ENCODE peak calls at places on chromosomes 4 and X, in five cellular contexts. U is HepG2, O is K562, X is GM12878, P is H1. W is an unnamed sample.

GRCh38 chrX:25144043-25144940 is 128.5 kb upstream of the ARX start:
- DNase-seq in P (no peak), U (peak), O (peak), X (no peak), W (peak)

GRCh38 chr4:98601719-98602118 is 56.7 kb downstream of the TSPAN5 start:
- DNase-seq in O (no peak), U (no peak), P (no peak), X (no peak), W (no peak)

GRCh38 chr4:1166509-1167243 is 5.7 kb downstream of the SPON2 start:
- DNase-seq in U (no peak), X (no peak), O (no peak), P (no peak), W (no peak)

GRCh38 chr4:105989411-105990242 is 94.4 kb downstream of the NPNT start:
- DNase-seq in U (no peak), O (no peak), P (no peak), X (no peak), W (no peak)

GRCh38 chr4:34731045-34731444 is 1513.3 kb downstream of the ARAP2 start:
- DNase-seq in X (no peak), O (no peak), U (no peak), P (no peak), W (no peak)

GRCh38 chr4:184807797-184808718 is 17.7 kb downstream of the ACSL1 start:
- DNase-seq in U (peak), P (peak), X (no peak), O (no peak), W (peak)

GRCh38 chr4:54683616-54684346 is 26.0 kb downstream of the KIT start:
- DNase-seq in O (no peak), U (peak), X (no peak), P (no peak), W (peak)

GRCh38 chrX:34586507-34586906 is 70.6 kb downstream of the TMEM47 start:
- DNase-seq in P (no peak), U (no peak), O (no peak), X (no peak), W (no peak)

GRCh38 chr4:69749771-69750170 is 10.6 kb downstream of the SULT1B1 start:
- DNase-seq in U (no peak), X (no peak), P (no peak), O (no peak), W (no peak)

GRCh38 chr4:101528526-101528925 is 181.2 kb upstream of the PPP3CA start:
- DNase-seq in U (peak), X (no peak), O (no peak), P (no peak), W (no peak)

GRCh38 chrX:42530027-42530426 is 247.9 kb downstream of the PPP1R2C start:
- DNase-seq in O (no peak), P (no peak), X (no peak), U (no peak), W (no peak)

GRCh38 chr4:43337707-43338106 is 445.2 kb downstream of the GRXCR1 start:
- DNase-seq in O (no peak), X (no peak), P (no peak), U (no peak), W (no peak)

GRCh38 chrX:79259073-79259689 is 108.0 kb downstream of the ITM2A start:
- DNase-seq in X (peak), O (no peak), P (no peak), U (no peak), W (no peak)

GRCh38 chrX:10854594-10854993 is 234.2 kb upstream of the MID1 start:
- DNase-seq in P (no peak), U (peak), O (no peak), X (no peak), W (no peak)

GRCh38 chrX:10856797-10857196 is 236.4 kb upstream of the MID1 start:
- DNase-seq in O (no peak), U (no peak), X (no peak), P (no peak), W (no peak)

GRCh38 chrX:10855845-10856244 is 235.5 kb upstream of the MID1 start:
- DNase-seq in O (no peak), X (no peak), U (no peak), P (no peak), W (no peak)

DNA sequence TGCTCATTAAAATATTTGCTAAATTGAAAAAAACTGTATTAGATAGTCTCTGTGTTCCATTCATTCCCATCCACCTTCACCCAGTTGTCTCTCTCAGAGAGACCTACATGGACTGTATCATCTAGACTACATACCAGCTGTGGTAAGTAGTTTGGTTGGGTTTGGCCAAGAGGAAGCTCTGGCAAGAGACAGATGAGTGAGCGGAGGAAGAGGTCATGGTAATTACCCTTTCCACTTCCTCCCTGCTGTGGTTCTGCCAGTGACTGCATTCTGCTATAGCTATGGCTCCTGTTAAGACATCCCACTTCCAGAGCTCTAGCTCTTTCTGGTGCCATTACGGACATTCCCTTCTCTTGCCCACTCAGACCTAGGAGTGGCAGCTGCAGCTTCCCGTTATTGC is 239.0 kb upstream of the MID1 start:
- DNase-seq in U (no peak), X (no peak), O (no peak), P (no peak), W (no peak)
- TF ChIP-seq ATF2 in U (no peak), X (no peak), O (no peak), P (no peak), W (no peak)

GRCh38 chr4:83722730-83723269 is 186.9 kb downstream of the GPAT3 start:
- DNase-seq in O (no peak), U (no peak), X (no peak), P (no peak), W (no peak)

DNA sequence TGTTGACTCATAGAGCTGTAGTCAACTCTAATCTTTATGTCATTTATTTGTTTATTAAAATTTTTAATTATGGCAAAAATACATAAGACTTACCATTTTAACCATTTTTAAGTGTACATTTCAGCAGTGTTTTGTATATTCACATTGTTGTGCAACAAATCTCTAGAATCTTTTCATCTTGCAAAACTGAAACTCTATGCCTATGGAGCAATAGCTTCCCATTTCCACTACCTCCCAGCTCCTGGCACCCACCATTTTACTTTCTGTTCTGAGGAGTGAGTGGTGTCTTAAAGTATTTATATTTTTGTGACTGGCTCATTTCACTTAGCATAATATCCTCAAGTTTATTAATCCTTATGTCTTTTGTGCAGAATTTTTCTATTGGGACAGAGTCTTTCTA is 181.0 kb downstream of the GPAT3 start:
- DNase-seq in P (no peak), U (no peak), X (no peak), O (no peak), W (no peak)
- TF ChIP-seq ATF2 in P (no peak), U (no peak), X (no peak), O (no peak), W (no peak)

DNA sequence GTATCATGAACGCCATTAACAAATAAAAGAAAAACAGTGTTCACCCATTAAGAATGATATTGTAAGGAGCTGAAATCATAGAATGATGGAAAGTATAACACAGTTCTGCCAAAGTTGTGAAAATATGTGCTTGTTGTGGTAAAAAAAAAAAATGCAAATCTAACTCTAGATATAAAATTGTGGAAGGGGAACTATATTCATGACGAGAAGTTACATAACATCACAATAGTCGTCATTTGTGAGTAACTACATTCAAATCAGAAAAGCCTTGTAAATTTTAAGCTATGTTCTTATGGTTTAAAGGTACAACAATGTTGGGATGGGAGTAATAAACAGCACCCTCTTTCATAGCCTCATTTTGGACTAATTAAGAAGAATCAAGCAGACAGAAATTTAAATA is 57.6 kb upstream of the PRDM8 start:
- DNase-seq in X (no peak), O (no peak), P (no peak), U (no peak), W (no peak)
- TF ChIP-seq ATF2 in X (no peak), O (no peak), P (no peak), U (no peak), W (no peak)

GRCh38 chr4:8095956-8096689 is 62.5 kb downstream of the ABLIM2 start:
- DNase-seq in X (no peak), U (no peak), O (no peak), P (no peak), W (no peak)

GRCh38 chr4:8098506-8098905 is 60.1 kb downstream of the ABLIM2 start:
- DNase-seq in U (no peak), X (no peak), O (no peak), P (no peak), W (no peak)

GRCh38 chr4:8097721-8098345 is 60.8 kb downstream of the ABLIM2 start:
- DNase-seq in U (no peak), P (no peak), O (no peak), X (no peak), W (no peak)

GRCh38 chr4:8097141-8097541 is 61.5 kb downstream of the ABLIM2 start:
- DNase-seq in O (no peak), X (no peak), U (no peak), P (no peak), W (no peak)

DNA sequence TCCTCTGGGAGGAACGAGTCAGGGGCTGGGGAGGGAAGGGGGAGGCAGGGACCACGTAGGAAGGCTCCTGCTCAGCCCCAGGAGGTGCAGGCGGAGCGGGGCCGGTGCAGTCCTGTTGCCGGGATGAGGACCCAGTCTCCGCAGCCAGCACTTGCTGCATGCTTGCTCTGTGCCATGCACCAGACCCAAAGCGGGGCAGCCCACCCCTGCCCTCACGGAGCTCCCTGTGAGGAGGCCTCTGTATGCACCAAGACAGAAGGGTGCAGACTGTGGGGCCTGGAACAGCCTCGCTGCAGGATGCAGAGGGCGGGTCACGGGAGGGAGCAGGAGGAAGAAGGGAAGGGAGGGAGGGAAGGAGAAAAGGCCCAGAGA is 61.9 kb downstream of the ABLIM2 start:
- DNase-seq in U (no peak), O (no peak), X (no peak), P (no peak), W (no peak)
- TF ChIP-seq ATF2 in U (no peak), O (no peak), X (no peak), P (no peak), W (no peak)

GRCh38 chr4:107261241-107261874 is 225.2 kb upstream of the DKK2 start:
- DNase-seq in P (no peak), X (no peak), O (no peak), U (no peak), W (no peak)
- TF ChIP-seq ATF2 in P (no peak), X (no peak), O (no peak), U (no peak), W (no peak)

GRCh38 chrX:48538641-48539344 is 721 bp upstream of the TBC1D25 start:
- DNase-seq in X (no peak), P (no peak), O (no peak), U (no peak), W (no peak)

GRCh38 chrX:48540015-48540350 is 469 bp downstream of the TBC1D25 start:
- DNase-seq in P (no peak), X (no peak), U (peak), O (peak), W (peak)

GRCh38 chrX:48539345-48540014 is at the start of gene TBC1D25:
- DNase-seq in X (peak), O (peak), P (peak), U (peak), W (peak)

GRCh38 chrX:48541140-48541814 is 1.8 kb downstream of the TBC1D25 start:
- DNase-seq in P (no peak), X (no peak), O (no peak), U (no peak), W (no peak)

DNA sequence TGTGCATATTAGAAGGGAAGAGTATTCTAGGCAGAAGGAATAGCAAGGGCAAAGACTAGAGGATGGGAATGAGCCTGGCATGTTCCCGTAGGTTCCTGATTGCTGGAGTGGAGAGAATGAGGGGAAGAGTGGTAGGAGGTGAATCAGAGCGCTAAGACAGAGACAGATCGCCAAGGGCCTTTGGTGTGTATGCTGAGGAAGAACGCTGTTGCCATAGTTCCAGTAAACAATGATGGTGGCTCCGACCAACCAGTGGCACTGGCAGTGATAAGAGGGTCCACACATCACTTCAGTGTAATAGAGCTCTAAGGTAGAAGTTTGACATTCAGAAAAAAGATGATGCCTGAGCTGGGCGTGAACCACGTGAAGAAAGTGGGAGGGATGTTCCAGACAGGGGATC is 966 bp downstream of the TBC1D25 start:
- DNase-seq in U (no peak), X (no peak), O (no peak), P (no peak), W (no peak)
- TF ChIP-seq ATF2 in U (no peak), X (no peak), O (no peak), P (no peak), W (no peak)

GRCh38 chr4:173370130-173370476 is 651 bp upstream of the SAP30 start:
- DNase-seq in O (peak), X (no peak), U (no peak), P (no peak), W (peak)
- TF ChIP-seq ATF2 in O (no peak), X (no peak), U (no peak), P (no peak), W (no peak)

DNA sequence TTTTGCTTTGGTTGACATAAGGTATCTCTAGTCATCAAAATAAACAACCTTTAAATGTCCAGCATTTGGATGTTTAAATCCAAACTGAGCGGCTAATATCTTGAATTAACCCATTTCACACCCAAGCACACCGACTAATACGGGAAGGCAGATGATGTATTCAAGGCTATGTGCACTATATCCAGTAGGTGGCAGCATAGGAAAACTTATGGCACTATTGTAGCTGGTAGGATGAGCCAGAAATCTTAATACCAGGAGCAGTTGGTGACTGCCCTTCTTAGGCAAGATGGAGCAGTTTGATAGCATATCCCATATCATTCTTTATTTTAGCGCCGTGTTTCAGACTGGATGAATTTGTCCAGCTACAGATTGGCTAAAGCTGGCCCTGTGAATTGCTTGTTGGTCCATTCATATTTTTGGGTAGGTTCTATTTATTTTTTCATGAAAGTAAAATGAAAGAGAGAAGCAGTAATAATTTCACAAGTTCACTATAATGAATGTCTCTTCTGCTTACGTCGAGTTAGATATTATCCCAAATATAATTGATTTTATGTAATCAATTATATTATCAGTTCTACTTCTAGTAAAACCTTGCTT is 24.4 kb downstream of the UCHL1 start:
- DNase-seq in U (peak), X (peak), O (peak), P (no peak), W (no peak)
- TF ChIP-seq ATF2 in U (no peak), X (no peak), O (no peak), P (peak), W (no peak)

GRCh38 chrX:20664774-20665173 is 398.1 kb upstream of the RPS6KA3 start:
- DNase-seq in U (no peak), P (no peak), O (no peak), X (no peak), W (peak)

GRCh38 chrX:20666316-20666715 is 399.6 kb upstream of the RPS6KA3 start:
- DNase-seq in O (no peak), P (no peak), U (no peak), X (no peak), W (no peak)

GRCh38 chrX:20663287-20663686 is 396.6 kb upstream of the RPS6KA3 start:
- DNase-seq in U (no peak), P (no peak), O (no peak), X (no peak), W (no peak)

GRCh38 chrX:20668550-20668949 is 401.8 kb upstream of the RPS6KA3 start:
- DNase-seq in U (no peak), O (no peak), P (no peak), X (no peak), W (no peak)

GRCh38 chrX:20665441-20665840 is 398.7 kb upstream of the RPS6KA3 start:
- DNase-seq in U (no peak), O (no peak), X (no peak), P (no peak), W (no peak)
- TF ChIP-seq ATF2 in U (no peak), O (no peak), X (no peak), P (no peak), W (no peak)

DNA sequence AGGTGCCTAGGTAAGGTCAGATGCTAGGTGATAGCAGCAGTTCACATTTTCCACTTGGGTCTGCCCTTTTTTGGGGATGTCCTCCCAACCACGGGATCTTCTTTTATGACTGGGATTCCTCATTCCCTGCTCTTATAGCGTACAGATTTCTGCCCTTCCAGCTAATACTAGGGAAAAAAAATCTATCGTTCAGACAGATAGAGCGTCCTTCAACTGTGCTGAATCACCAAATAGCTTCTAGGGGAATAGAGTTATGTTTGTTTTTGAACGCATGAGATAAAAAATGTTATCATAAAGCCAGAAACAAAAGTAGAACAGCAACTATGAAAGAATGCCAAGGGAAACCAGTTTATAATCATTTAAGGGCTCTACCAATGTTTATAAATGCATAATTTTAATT is 13.0 kb downstream of the RAP2C start:
- DNase-seq in U (no peak), X (no peak), O (no peak), P (no peak), W (no peak)
- TF ChIP-seq ATF2 in U (no peak), X (no peak), O (no peak), P (no peak), W (no peak)

W was measured in WTC11.